ENCODE peak calls at places on chromosomes 4 and X, in five cellular contexts. X is GM12878, J is HEK293T, M is H1, F is HepG2. Y is an unnamed sample.

GRCh38 chrX:132153166-132153565 is 25.3 kb upstream of the FRMD7 start:
- DNase-seq in X (no peak), J (no peak), M (no peak), F (no peak), Y (no peak)

GRCh38 chrX:103215037-103215767 is at the start of gene BEX4:
- DNase-seq in X (no peak), J (peak), M (peak), F (no peak), Y (peak)

GRCh38 chr4:23348789-23349498 is 540.9 kb downstream of the PPARGC1A start:
- DNase-seq in X (no peak), J (no peak), M (no peak), F (no peak), Y (no peak)

GRCh38 chr4:88737304-88738015 is 39.8 kb upstream of the NAP1L5 start:
- DNase-seq in X (peak), J (no peak), M (no peak), F (no peak), Y (no peak)

GRCh38 chr4:165461176-165461835 is 82.5 kb downstream of the CPE start:
- DNase-seq in X (no peak), J (no peak), M (no peak), F (peak), Y (no peak)

GRCh38 chrX:128216364-128216763 is 164.2 kb upstream of the ACTRT1 start:
- DNase-seq in X (no peak), J (no peak), M (no peak), F (no peak), Y (no peak)

GRCh38 chr4:180618396-180618795 is 1624.8 kb upstream of the TENM3 start:
- DNase-seq in X (no peak), J (no peak), M (no peak), F (no peak), Y (no peak)

GRCh38 chrX:2898861-2899512 is 30.2 kb downstream of the ARSD start:
- DNase-seq in X (no peak), J (no peak), M (no peak), F (peak), Y (no peak)

GRCh38 chr4:26268246-26268645 is 52.6 kb upstream of the RBPJ start:
- DNase-seq in X (no peak), J (no peak), M (no peak), F (no peak), Y (no peak)

GRCh38 chr4:100428051-100428450 is 89.8 kb downstream of the EMCN start:
- DNase-seq in X (no peak), J (no peak), M (no peak), F (no peak), Y (no peak)

GRCh38 chr4:136001791-136002190 is 1530.5 kb downstream of the PCDH18 start:
- DNase-seq in X (no peak), J (no peak), M (no peak), F (no peak), Y (no peak)

GRCh38 chr4:66688674-66689073 is 856.6 kb downstream of the CENPC start:
- DNase-seq in X (no peak), J (peak), M (no peak), F (no peak), Y (no peak)

GRCh38 chr4:41934813-41935651 is at the start of gene TMEM33:
- DNase-seq in X (peak), J (peak), M (peak), F (peak), Y (peak)

GRCh38 chr4:42331914-42332368 is 65.3 kb upstream of the SHISA3 start:
- DNase-seq in X (no peak), J (no peak), M (no peak), F (no peak), Y (no peak)

GRCh38 chr4:153372967-153373562 is 28.6 kb downstream of the MND1 start:
- DNase-seq in X (no peak), J (no peak), M (no peak), F (no peak), Y (no peak)

GRCh38 chr4:189090174-189090814 is 850.4 kb upstream of the FRG1 start:
- DNase-seq in X (no peak), J (peak), M (no peak), F (peak), Y (peak)

GRCh38 chr4:163332526-163333405 is at the start of gene NPY1R:
- DNase-seq in X (peak), J (peak), M (peak), F (peak), Y (peak)

GRCh38 chr4:89283226-89283974 is 24.2 kb downstream of the GPRIN3 start:
- DNase-seq in X (no peak), J (no peak), M (no peak), F (peak), Y (no peak)

GRCh38 chr4:147207941-147208340 is 262.3 kb upstream of the TTC29 start:
- DNase-seq in X (no peak), J (no peak), M (no peak), F (no peak), Y (no peak)

DNA sequence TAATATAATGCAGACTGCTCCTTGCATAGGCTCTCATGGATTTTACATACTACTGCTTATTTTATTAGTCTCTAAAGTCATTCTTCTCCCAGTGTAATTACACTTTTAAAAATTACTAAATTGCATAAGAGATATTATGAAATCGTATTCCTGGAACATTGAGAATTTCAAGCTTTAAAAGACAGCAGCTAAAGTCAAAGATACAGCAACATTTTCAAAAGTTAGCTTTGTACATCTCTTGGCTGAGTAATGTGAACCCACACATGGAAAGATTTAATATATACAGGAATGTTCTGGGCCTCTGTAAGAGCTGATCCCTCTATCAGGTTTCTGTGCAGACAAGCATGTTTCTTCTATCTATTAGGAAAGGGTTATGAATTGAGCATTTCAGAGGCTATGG is 148.3 kb upstream of the SPRY1 start:
- DNase-seq in X (no peak), J (no peak), M (no peak), F (no peak), Y (no peak)
- TF ChIP-seq SUZ12 in X (no peak), J (no peak), M (no peak), F (no peak), Y (no peak)

DNA sequence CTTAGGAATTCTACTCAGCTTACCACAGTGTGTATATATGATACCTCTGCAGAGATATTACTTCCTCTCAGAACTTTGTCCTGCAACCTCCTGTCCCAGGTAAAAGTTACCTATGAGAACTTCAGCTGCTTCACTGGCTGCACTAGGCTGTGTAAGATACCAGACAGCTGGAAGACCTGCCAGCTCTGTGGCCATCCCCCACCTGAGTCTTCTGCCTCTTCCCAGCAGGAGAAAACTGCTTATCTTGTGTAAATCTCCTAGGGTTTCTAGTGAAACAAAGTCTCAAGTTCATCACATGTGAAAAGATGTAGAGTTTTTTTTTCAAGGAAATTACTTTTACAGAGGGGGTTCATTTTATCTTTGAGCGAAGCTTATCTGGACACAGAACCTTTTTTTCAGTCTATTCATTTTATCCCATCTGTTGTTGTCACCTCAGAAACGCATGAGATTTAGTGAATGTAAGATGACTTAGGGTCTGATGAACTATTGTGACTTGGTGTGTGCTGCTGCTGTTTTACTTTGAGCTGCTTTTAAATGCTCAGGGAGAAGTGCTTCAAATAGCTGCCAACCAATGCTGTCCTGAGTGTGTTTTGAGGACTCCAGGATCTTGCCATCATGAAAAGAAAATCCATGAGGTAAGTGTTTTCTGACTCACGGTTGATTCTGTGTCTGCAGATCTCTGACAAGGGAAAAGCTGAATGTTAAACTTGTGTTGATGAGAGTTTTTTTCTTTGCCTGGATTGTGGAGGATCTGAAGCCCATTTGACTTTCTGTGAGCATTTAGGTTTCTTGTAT is 187.8 kb downstream of the FRAS1 start:
- DNase-seq in X (no peak), J (no peak), M (no peak), F (no peak), Y (no peak)
- TF ChIP-seq SUZ12 in X (no peak), J (no peak), M (no peak), F (no peak), Y (no peak)

GRCh38 chrX:136080766-136081165 is 66.6 kb upstream of the FHL1 start:
- DNase-seq in X (no peak), J (no peak), M (no peak), F (no peak), Y (no peak)

DNA sequence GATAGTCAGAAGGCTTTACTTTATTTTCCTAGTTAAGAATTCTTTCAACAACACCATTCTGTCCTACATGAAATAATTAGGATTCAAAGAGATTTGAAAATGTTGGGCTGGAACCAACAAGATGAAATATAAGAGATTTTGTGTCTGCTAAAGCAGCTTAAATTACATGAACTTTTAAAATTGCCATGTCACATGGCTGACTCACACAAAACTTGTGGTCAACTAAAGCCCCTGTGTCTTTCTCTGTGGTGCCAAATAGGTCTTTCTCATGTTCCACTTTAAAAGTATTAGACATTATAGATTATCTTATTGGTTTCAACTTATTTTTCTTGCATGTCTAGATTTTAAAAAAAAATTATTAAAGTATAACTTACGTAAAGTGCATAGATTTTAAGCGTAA is 60.8 kb upstream of the FHL1 start:
- DNase-seq in X (no peak), J (no peak), M (no peak), F (no peak), Y (no peak)
- TF ChIP-seq SUZ12 in X (no peak), J (no peak), M (no peak), F (no peak), Y (no peak)

GRCh38 chrX:153549231-153549630 is 31.8 kb downstream of the ATP2B3 start:
- DNase-seq in X (no peak), J (no peak), M (no peak), F (no peak), Y (no peak)

GRCh38 chrX:153544747-153545146 is 27.3 kb downstream of the ATP2B3 start:
- DNase-seq in X (no peak), J (no peak), M (no peak), F (no peak), Y (no peak)

GRCh38 chrX:153551135-153551534 is 33.7 kb downstream of the ATP2B3 start:
- DNase-seq in X (no peak), J (no peak), M (no peak), F (no peak), Y (no peak)

GRCh38 chrX:153549807-153550206 is 32.4 kb downstream of the ATP2B3 start:
- DNase-seq in X (no peak), J (no peak), M (peak), F (no peak), Y (no peak)

GRCh38 chrX:153546386-153546785 is 28.9 kb downstream of the ATP2B3 start:
- DNase-seq in X (no peak), J (no peak), M (no peak), F (no peak), Y (no peak)
- TF ChIP-seq SUZ12 in X (no peak), J (no peak), M (no peak), F (no peak), Y (no peak)

Y was measured in NT2/D1.